ENCODE peak calls at places on chromosomes 5 and 9, in four cellular contexts. O, P, X and R are unnamed samples.

GRCh38 chr9:91186311-91187101 is 175.2 kb downstream of the AUH start:
- DNase-seq in X (no peak), P (peak; percentile 52), O (no peak), R (no peak)

GRCh38 chr9:87535817-87536539 is 38.3 kb downstream of the DAPK1 start:
- DNase-seq in P (no peak), O (no peak), X (peak; percentile 80), R (no peak)

GRCh38 chr9:132761602-132762001 is 91.3 kb downstream of the GTF3C4 start:
- DNase-seq in X (no peak), O (no peak), P (no peak), R (no peak)

GRCh38 chr9:32989651-32990050 is 11.8 kb downstream of the APTX start:
- DNase-seq in O (no peak), P (peak; percentile 26), X (no peak), R (no peak)

GRCh38 chr5:140554454-140554853 is 2.8 kb downstream of the SRA1 start:
- DNase-seq in O (no peak), X (no peak), P (no peak), R (no peak)

GRCh38 chr5:88470746-88471145 is 202.1 kb upstream of the TMEM161B start:
- DNase-seq in X (no peak), O (no peak), P (no peak), R (no peak)

GRCh38 chr9:33814816-33815215 is 2.1 kb upstream of the UBE2R2 start:
- DNase-seq in O (no peak), X (no peak), P (no peak), R (no peak)

GRCh38 chr9:105457560-105458294 is 9.9 kb downstream of the FSD1L start:
- DNase-seq in P (no peak), X (no peak), O (no peak), R (no peak)

GRCh38 chr9:126618200-126618589 is 4.5 kb downstream of the LMX1B start:
- DNase-seq in X (no peak), P (no peak), O (no peak), R (no peak)

GRCh38 chr9:581673-582497 is 259.6 kb upstream of the DMRT1 start:
- DNase-seq in X (no peak), O (peak; percentile 41), P (peak; percentile 4), R (no peak)

GRCh38 chr9:122053056-122053455 is 40.1 kb downstream of the TTLL11 start:
- DNase-seq in P (no peak), X (no peak), O (no peak), R (no peak)

GRCh38 chr5:142717582-142718215 is 31.8 kb upstream of the FGF1 start:
- DNase-seq in P (no peak), X (no peak), O (peak; percentile 52), R (peak; percentile 35)

GRCh38 chr9:136242908-136243525 is 2.6 kb downstream of the QSOX2 start:
- DNase-seq in P (no peak), O (no peak), X (peak; percentile 11), R (no peak)

GRCh38 chr9:6068983-6069382 is 53.6 kb upstream of the RANBP6 start:
- DNase-seq in P (no peak), X (peak; percentile 45), O (no peak), R (no peak)

GRCh38 chr5:135553688-135554462 is 18.1 kb upstream of the NEUROG1 start:
- DNase-seq in X (no peak), O (peak; percentile 31), P (peak; percentile 56), R (peak; percentile 68)

GRCh38 chr5:105639068-105639467 is 2031.7 kb downstream of the EFNA5 start:
- DNase-seq in X (no peak), O (peak; percentile 0), P (peak; percentile 11), R (peak; percentile 31)

GRCh38 chr5:90220554-90220953 is 189.0 kb downstream of the CETN3 start:
- DNase-seq in P (no peak), X (no peak), O (no peak), R (no peak)

GRCh38 chr5:90227688-90228087 is 181.9 kb downstream of the CETN3 start:
- DNase-seq in O (no peak), P (no peak), X (no peak), R (no peak)

GRCh38 chr5:90226433-90227099 is 183.0 kb downstream of the CETN3 start:
- DNase-seq in O (no peak), P (no peak), X (no peak), R (no peak)

GRCh38 chr5:90224342-90224741 is 185.2 kb downstream of the CETN3 start:
- DNase-seq in O (no peak), P (no peak), X (no peak), R (no peak)

GRCh38 chr5:90221947-90222346 is 187.6 kb downstream of the CETN3 start:
- DNase-seq in O (no peak), P (no peak), X (no peak), R (no peak)
- TF ChIP-seq TARDBP in O (no peak), P (no peak), X (no peak), R (no peak)

GRCh38 chr5:116681334-116682013 is 106.9 kb upstream of the SEMA6A start:
- DNase-seq in O (no peak), P (no peak), X (peak; percentile 86), R (no peak)
- TF ChIP-seq FOXK2 in O (no peak), P (no peak), X (no peak), R (no peak)

DNA sequence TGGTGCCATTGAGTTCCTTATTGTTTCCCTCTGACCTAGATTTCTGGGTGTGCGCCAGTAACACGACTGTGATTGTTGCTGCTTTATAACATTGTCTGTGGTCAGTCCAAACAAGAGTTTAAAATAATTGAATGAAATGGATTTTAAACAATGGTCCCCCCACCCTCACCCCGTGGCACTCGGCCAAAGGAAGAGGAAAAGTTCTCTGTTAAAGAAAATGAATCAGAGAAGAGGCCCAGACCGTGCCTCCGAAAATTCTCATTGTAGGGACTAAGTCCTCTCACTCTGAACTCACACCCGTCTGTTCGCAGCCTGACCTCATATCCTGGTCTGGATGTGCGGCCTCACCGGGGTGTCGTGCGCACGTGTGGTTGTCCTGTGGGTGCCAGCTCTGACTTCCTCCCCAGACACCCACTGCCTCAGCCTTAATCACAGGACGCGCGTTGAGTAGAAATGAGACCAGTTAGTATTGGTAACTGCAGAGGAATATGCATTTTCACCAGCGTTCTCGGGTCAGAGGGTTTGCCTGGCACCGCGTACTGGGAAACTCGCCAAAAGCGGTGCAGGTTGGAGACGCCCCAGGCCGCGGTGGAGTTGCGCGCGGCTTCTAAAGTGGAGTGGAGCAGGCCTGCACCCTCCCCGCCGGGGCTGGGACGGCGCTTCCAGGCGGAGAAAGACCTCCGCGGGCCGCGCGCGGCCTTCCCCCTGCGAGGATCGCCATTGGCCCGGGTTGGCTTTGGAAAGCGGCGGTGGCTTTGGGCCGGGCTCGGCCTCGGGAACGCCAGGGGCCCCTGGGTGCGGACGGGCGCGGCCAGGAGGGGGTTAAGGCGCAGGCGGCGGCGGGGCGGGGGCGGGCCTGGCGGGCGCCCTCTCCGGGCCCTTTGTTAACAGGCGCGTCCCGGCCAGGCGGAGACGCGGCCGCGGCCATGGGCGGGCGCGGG is at the start of gene ABL1:
- DNase-seq in O (peak; percentile 67), P (peak; percentile 88), X (peak; percentile 51), R (peak; percentile 65)
- TF ChIP-seq TARDBP in O (no peak), P (no peak), X (no peak), R (no peak)

GRCh38 chr5:91361055-91361701 is 21.9 kb downstream of the ARRDC3 start:
- DNase-seq in X (peak; percentile 49), O (no peak), P (no peak), R (no peak)

GRCh38 chr5:91357806-91358205 is 25.3 kb downstream of the ARRDC3 start:
- DNase-seq in X (no peak), P (no peak), O (no peak), R (no peak)

GRCh38 chr5:91352831-91353695 is 30.1 kb downstream of the ARRDC3 start:
- DNase-seq in O (no peak), X (no peak), P (no peak), R (no peak)

GRCh38 chr5:91359957-91360609 is 23.0 kb downstream of the ARRDC3 start:
- DNase-seq in O (no peak), X (no peak), P (no peak), R (no peak)

DNA sequence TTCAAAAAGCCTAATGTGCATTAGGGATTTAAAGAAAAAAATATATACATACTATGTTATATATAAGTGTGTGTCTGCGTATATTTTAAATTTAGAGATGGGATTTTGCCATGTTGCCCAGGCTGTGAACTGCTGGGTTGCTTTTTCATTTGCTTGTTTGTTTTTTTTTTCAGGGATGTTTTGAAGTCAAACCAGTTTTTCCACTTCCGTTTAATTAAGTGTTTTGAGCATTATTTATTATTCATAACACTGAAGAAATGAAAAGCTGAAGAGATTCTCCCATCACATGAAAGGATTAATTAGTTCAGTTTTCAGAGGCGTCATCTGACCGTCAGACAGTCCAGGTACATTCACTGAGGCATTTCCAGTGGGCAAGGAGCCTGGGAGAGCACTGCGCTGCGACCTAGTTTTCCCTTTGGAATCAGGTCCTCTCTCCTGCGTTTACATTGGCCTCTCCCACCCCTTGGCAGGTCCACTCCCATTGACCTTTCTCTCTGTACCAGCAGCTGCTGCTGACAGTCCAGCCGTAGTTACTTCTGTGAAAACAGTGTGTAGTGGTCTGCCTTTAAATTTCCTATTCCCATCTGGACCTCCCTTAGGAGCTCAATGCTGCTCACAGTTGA is 26.0 kb downstream of the ARRDC3 start:
- DNase-seq in X (no peak), O (no peak), P (no peak), R (no peak)
- TF ChIP-seq FOXK2 in X (no peak), O (no peak), P (no peak), R (no peak)

GRCh38 chr5:122836947-122837346 is 8.5 kb upstream of the SNX24 start:
- DNase-seq in P (no peak), O (no peak), X (no peak), R (no peak)

GRCh38 chr5:122835681-122836080 is 9.7 kb upstream of the SNX24 start:
- DNase-seq in X (no peak), P (no peak), O (no peak), R (no peak)

GRCh38 chr5:122842016-122842580 is 3.3 kb upstream of the SNX24 start:
- DNase-seq in P (no peak), X (no peak), O (no peak), R (no peak)

GRCh38 chr5:122844136-122844915 is 1.1 kb upstream of the SNX24 start:
- DNase-seq in P (peak; percentile 20), X (no peak), O (peak; percentile 42), R (no peak)

GRCh38 chr5:122839731-122840130 is 5.7 kb upstream of the SNX24 start:
- DNase-seq in O (no peak), P (no peak), X (no peak), R (no peak)
- TF ChIP-seq TARDBP in O (no peak), P (no peak), X (no peak), R (no peak)

DNA sequence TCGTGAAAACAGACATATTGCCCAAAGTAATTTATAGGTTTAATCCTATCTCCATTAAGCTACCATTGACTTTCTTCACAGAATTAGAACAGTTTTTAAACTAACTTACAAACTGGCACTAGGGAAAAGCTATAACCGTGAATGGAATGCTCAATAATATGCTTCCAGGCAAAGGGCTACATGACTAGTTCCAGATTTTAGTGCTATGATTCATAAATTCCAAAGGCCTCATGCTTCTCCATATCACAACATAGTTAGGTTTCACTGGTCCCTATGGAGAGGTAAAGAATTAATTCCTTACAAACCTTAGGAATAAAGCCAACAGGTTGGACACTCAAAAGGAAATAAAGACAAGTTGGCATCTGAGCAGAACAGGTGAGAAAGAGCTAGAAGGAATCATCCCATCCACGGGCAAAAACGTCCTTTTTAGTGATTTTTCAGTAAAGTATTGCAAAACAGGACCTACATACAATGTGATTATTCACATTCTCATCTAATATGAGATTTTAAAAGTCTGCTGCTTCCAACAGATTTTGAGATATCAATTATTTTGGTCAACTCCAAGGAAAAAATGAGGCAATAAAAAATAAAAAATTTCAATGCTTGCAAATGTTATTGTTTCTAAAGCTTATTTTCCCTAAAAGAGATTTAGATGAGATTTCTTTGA is 97.0 kb upstream of the TARS1 start:
- DNase-seq in P (no peak), X (no peak), O (no peak), R (no peak)
- TF ChIP-seq FOXK2 in P (no peak), X (no peak), O (no peak), R (no peak)